ENCODE peak calls at places on chromosomes 6 and 20, in nine cellular contexts. M, X, L, B, Y, K, N, T and R are unnamed samples.

GRCh38 chr20:62307226-62308101 is 4.7 kb downstream of the ADRM1 start:
- DNase-seq in M (no peak), X (no peak), L (no peak), B (no peak), Y (no peak), K (no peak), N (no peak), T (no peak), R (no peak)

GRCh38 chr6:40912158-40912946 is 126.7 kb downstream of the UNC5CL start:
- DNase-seq in M (no peak), X (no peak), L (peak; percentile 81), B (peak; percentile 19), Y (peak; percentile 60), K (no peak), N (peak; percentile 48), T (peak; percentile 51), R (no peak)

GRCh38 chr20:48761023-48761785 is 66.6 kb downstream of the PREX1 start:
- DNase-seq in M (no peak), X (no peak), L (no peak), B (no peak), Y (no peak), K (no peak), N (no peak), T (peak; percentile 57), R (no peak)

GRCh38 chr6:42434237-42434636 is 17.5 kb downstream of the TRERF1 start:
- DNase-seq in M (no peak), X (no peak), L (no peak), B (no peak), Y (no peak), K (no peak), N (no peak), T (no peak), R (no peak)

GRCh38 chr6:63525186-63525878 is 46.9 kb upstream of the LOC128125822 start:
- DNase-seq in M (no peak), X (no peak), L (no peak), B (no peak), Y (no peak), K (no peak), N (no peak), T (no peak), R (no peak)

GRCh38 chr6:161164182-161164625 is 109.7 kb downstream of the AGPAT4 start:
- DNase-seq in M (no peak), X (no peak), L (no peak), B (no peak), Y (no peak), K (no peak), N (no peak), T (no peak), R (peak; percentile 15)

GRCh38 chr6:81938991-81939773 is 186.7 kb upstream of the TENT5A start:
- DNase-seq in M (no peak), X (no peak), L (no peak), B (peak; percentile 70), Y (no peak), K (peak; percentile 44), N (no peak), T (no peak), R (no peak)

GRCh38 chr6:154227862-154228520 is 128.6 kb downstream of the IPCEF1 start:
- DNase-seq in M (no peak), X (no peak), L (no peak), B (no peak), Y (no peak), K (no peak), N (no peak), T (no peak), R (no peak)

GRCh38 chr6:146957443-146957842 is 246.8 kb upstream of the STXBP5 start:
- DNase-seq in M (no peak), X (no peak), L (no peak), B (no peak), Y (no peak), K (no peak), N (no peak), T (no peak), R (no peak)

GRCh38 chr6:30171677-30172471 is 8.5 kb downstream of the TRIM15 start:
- DNase-seq in M (no peak), X (no peak), L (no peak), B (peak; percentile 18), Y (no peak), K (no peak), N (no peak), T (no peak), R (no peak)

GRCh38 chr6:116975600-116975999 is 98.6 kb downstream of the RFX6 start:
- DNase-seq in M (no peak), X (no peak), L (no peak), B (peak; percentile 48), Y (no peak), K (no peak), N (no peak), T (no peak), R (no peak)

GRCh38 chr6:163367388-163368183 is 46.9 kb upstream of the QKI start:
- DNase-seq in M (no peak), X (no peak), L (no peak), B (no peak), Y (no peak), K (no peak), N (no peak), T (no peak), R (no peak)

GRCh38 chr20:21529863-21530262 is 16.0 kb upstream of the NKX2-2 start:
- DNase-seq in M (no peak), X (no peak), L (no peak), B (no peak), Y (peak; percentile 73), K (no peak), N (no peak), T (no peak), R (no peak)

GRCh38 chr6:42409582-42409981 is 42.1 kb downstream of the TRERF1 start:
- DNase-seq in M (no peak), X (no peak), L (no peak), B (no peak), Y (no peak), K (no peak), N (no peak), T (peak; percentile 89), R (no peak)

GRCh38 chr6:43009124-43009523 is 4.6 kb downstream of the MEA1 start:
- DNase-seq in M (no peak), X (no peak), L (no peak), B (peak; percentile 37), Y (peak; percentile 5), K (no peak), N (peak; percentile 35), T (peak; percentile 57), R (no peak)

GRCh38 chr6:158660331-158660730 is 10.5 kb downstream of the SYTL3 start:
- DNase-seq in M (no peak), X (no peak), L (peak; percentile 98), B (peak; percentile 29), Y (peak; percentile 42), K (no peak), N (no peak), T (peak; percentile 34), R (no peak)

GRCh38 chr6:6998194-6998569 is 109.6 kb upstream of the RREB1 start:
- DNase-seq in M (no peak), X (no peak), L (no peak), B (no peak), Y (no peak), K (no peak), N (no peak), T (no peak), R (no peak)

GRCh38 chr6:130598021-130598989 is 228.9 kb upstream of the SMLR1 start:
- DNase-seq in M (no peak), X (no peak), L (no peak), B (no peak), Y (no peak), K (no peak), N (no peak), T (no peak), R (no peak)

GRCh38 chr6:39793528-39793927 is 1.4 kb downstream of the DAAM2 start:
- DNase-seq in M (no peak), X (no peak), L (no peak), B (no peak), Y (no peak), K (no peak), N (no peak), T (no peak), R (no peak)

GRCh38 chr6:103122766-103123601 is 1729.5 kb downstream of the GRIK2 start:
- DNase-seq in M (no peak), X (no peak), L (peak; percentile 72), B (peak; percentile 38), Y (peak; percentile 83), K (no peak), N (peak; percentile 36), T (peak; percentile 53), R (peak; percentile 59)

GRCh38 chr20:48098866-48099265 is 313.6 kb upstream of the SULF2 start:
- DNase-seq in M (no peak), X (no peak), L (no peak), B (peak; percentile 34), Y (no peak), K (peak; percentile 9), N (no peak), T (no peak), R (no peak)

GRCh38 chr20:38165966-38166706 is 1.1 kb upstream of the TGM2 start:
- DNase-seq in M (no peak), X (no peak), L (no peak), B (peak; percentile 43), Y (no peak), K (no peak), N (no peak), T (no peak), R (no peak)

GRCh38 chr6:63859520-63859919 is 223.9 kb downstream of the PHF3 start:
- DNase-seq in M (no peak), X (no peak), L (no peak), B (no peak), Y (no peak), K (no peak), N (no peak), T (no peak), R (no peak)

GRCh38 chr20:46362931-46363872 is 43.2 kb downstream of the ELMO2 start:
- DNase-seq in M (no peak), X (no peak), L (no peak), B (no peak), Y (no peak), K (no peak), N (no peak), T (no peak), R (peak; percentile 46)

GRCh38 chr20:46348231-46348803 is 40.0 kb upstream of the CDH22 start:
- DNase-seq in M (no peak), X (no peak), L (peak; percentile 33), B (peak; percentile 55), Y (no peak), K (no peak), N (no peak), T (no peak), R (no peak)

GRCh38 chr6:104969108-104969507 is 12.2 kb downstream of the LIN28B start:
- DNase-seq in M (no peak), X (no peak), L (no peak), B (no peak), Y (no peak), K (no peak), N (no peak), T (no peak), R (no peak)